ENCODE peak calls at places on chromosomes 11 and 22, in eight cellular contexts. V is CD8-positive, alpha-beta T cell; B is lower leg skin; C is adrenal gland; L is GM12878; Y is OCI-LY7; W is fibroblast of villous mesenchyme; F is CD8-positive, alpha-beta memory T cell. D is an unnamed sample.

GRCh38 chr11:17406818-17407149 is 18.3 kb upstream of the KCNJ11 start:
- DNase-seq in L (no peak), W (no peak), F (no peak), C (no peak), B (no peak), Y (no peak), V (no peak), D (no peak)

GRCh38 chr11:73257342-73258103 is 14.6 kb upstream of the P2RY6 start:
- DNase-seq in W (peak), B (peak), C (peak), F (no peak), L (no peak), Y (no peak), V (no peak), D (no peak)

GRCh38 chr22:34414467-34415440 is 494.5 kb upstream of the LARGE1 start:
- DNase-seq in F (no peak), B (no peak), C (peak), W (peak), V (no peak), L (peak), Y (peak), D (peak)

GRCh38 chr11:118612378-118612777 is 5.0 kb downstream of the PHLDB1 start:
- DNase-seq in V (no peak), F (no peak), L (no peak), W (peak), B (peak), C (no peak), Y (no peak), D (no peak)

GRCh38 chr11:122979815-122980656 is 1.6 kb downstream of the BSX start:
- DNase-seq in V (no peak), B (no peak), F (no peak), Y (no peak), L (no peak), C (no peak), W (no peak), D (no peak)

GRCh38 chr22:31662668-31663037 is 638 bp upstream of the PISD start:
- DNase-seq in F (no peak), W (no peak), B (no peak), Y (no peak), L (no peak), C (no peak), V (no peak), D (no peak)

GRCh38 chr22:41636467-41636866 is 15.4 kb downstream of the XRCC6 start:
- DNase-seq in V (no peak), C (peak), L (no peak), B (no peak), Y (no peak), F (no peak), W (no peak), D (no peak)

GRCh38 chr11:72015511-72016061 is 16.9 kb downstream of the IL18BP start:
- DNase-seq in F (no peak), B (peak), Y (peak), C (no peak), V (no peak), W (peak), L (no peak), D (no peak)

GRCh38 chr11:47216141-47216798 is 1.5 kb downstream of the DDB2 start:
- DNase-seq in B (peak), L (peak), F (peak), C (peak), Y (peak), W (peak), V (peak), D (no peak)

GRCh38 chr22:22072169-22072836 is 89.7 kb upstream of the TOP3B start:
- DNase-seq in B (no peak), V (no peak), W (no peak), Y (no peak), F (no peak), C (no peak), L (no peak), D (no peak)

GRCh38 chr22:25668437-25668836 is 73.6 kb upstream of the MYO18B start:
- DNase-seq in W (peak), Y (no peak), F (no peak), B (no peak), V (no peak), L (no peak), C (peak), D (no peak)

GRCh38 chr11:39772525-39773137 is 1686.8 kb downstream of the LRRC4C start:
- DNase-seq in W (no peak), L (no peak), B (no peak), Y (no peak), F (no peak), V (no peak), C (no peak), D (no peak)

GRCh38 chr22:20084547-20085413 is 4.7 kb downstream of the DGCR8 start:
- DNase-seq in W (no peak), Y (peak), C (peak), V (no peak), B (no peak), L (no peak), F (no peak), D (no peak)

DNA sequence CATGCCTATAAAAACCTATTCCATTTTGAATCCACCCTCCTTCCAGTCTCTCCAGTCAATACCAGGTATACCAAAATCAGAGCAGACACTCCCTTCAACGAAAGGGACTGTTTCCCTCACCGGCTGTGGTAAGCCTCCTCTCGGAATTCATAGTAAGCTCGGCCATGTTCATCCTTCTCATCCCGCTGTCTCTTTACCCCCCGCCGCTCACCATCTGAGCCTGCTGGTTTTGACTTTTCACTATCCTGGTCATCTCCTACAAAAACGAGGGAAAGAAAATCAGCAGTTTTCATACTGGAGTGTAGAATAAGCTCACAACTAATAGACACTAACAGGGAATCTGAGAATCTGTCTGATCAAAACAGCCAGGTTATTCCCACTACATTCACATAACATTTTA is 3.1 kb downstream of the HNRNPUL2 start:
- DNase-seq in F (no peak), B (peak), Y (no peak), V (no peak), W (no peak), C (no peak), L (no peak), D (no peak)
- H3K4me3 ChIP-seq in F (peak), B (no peak), Y (peak), V (no peak), W (peak), C (no peak), L (peak), D (no peak)

GRCh38 chr11:114134870-114135269 is 75.4 kb downstream of the ZBTB16 start:
- DNase-seq in Y (no peak), C (peak), L (no peak), W (peak), V (no peak), F (no peak), B (peak), D (no peak)

GRCh38 chr11:114137838-114138237 is 78.3 kb downstream of the ZBTB16 start:
- DNase-seq in F (no peak), L (no peak), Y (no peak), B (peak), W (no peak), V (no peak), C (no peak), D (no peak)

GRCh38 chr11:114133548-114134329 is 74.2 kb downstream of the ZBTB16 start:
- DNase-seq in V (no peak), B (peak), Y (no peak), W (no peak), L (no peak), F (no peak), C (no peak), D (no peak)

GRCh38 chr11:114137054-114137453 is 77.5 kb downstream of the ZBTB16 start:
- DNase-seq in V (no peak), F (no peak), W (peak), C (no peak), L (no peak), B (no peak), Y (no peak), D (no peak)

DNA sequence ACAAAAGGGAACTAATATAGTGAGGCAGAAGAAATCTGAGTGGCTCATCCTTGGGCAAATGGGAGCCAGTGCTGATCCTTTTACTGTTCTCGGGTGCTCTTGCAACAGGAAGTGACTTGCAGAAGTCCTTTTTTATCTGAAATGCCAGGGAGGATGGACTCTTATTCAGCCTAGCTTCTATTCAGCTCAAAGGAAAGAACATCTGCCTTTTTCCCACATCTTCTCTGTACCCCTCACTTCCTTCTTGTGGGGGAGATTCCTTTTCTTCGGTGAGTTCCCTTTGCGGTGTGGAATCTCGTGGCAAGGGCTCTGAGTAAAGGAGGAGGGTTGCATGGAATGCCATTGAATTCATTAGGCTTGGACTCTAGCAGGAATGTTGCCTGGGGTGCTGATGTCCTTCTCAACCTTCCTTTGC is 76.2 kb downstream of the ZBTB16 start:
- DNase-seq in Y (no peak), L (no peak), C (no peak), F (no peak), W (peak), B (no peak), V (no peak), D (no peak)
- H3K4me3 ChIP-seq in Y (no peak), L (no peak), C (no peak), F (no peak), W (no peak), B (no peak), V (no peak), D (no peak)

GRCh38 chr22:29314537-29315285 is 786 bp downstream of the RASL10A start:
- DNase-seq in V (no peak), F (no peak), Y (no peak), C (no peak), W (no peak), B (no peak), L (no peak), D (no peak)

GRCh38 chr22:29312218-29313125 is 3.0 kb downstream of the RASL10A start:
- DNase-seq in B (peak), Y (no peak), F (no peak), C (no peak), W (no peak), V (no peak), L (no peak), D (no peak)

GRCh38 chr22:29315286-29316195 is at the start of gene RASL10A:
- DNase-seq in L (no peak), C (no peak), W (no peak), V (no peak), F (no peak), Y (no peak), B (no peak), D (no peak)

GRCh38 chr22:29313126-29314071 is 2.1 kb downstream of the RASL10A start:
- DNase-seq in V (no peak), B (no peak), F (no peak), L (no peak), Y (no peak), C (peak), W (peak), D (no peak)

DNA sequence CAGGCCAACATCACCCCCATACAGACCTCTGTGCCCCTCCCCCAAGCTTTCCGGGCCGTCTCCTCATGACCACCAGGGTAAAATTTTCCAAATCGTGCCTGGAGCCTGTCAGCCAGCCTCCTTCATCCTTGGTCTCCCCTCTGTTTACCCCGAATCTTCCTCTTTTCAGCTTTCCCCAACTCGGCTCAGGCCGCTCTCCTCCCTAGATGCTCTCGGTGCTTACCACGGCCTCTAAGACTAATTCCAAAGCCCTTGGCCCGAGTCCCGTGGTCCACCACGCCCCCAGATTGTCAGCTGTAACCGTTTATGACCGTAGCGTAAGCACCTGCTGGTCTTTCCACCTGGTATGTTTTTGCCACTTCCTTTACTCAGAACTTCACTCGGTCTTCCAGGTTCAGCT is 1.4 kb downstream of the RASL10A start:
- DNase-seq in Y (no peak), F (no peak), L (no peak), C (no peak), B (no peak), V (no peak), W (no peak), D (peak)
- H3K4me3 ChIP-seq in Y (no peak), F (no peak), L (no peak), C (no peak), B (no peak), V (no peak), W (no peak), D (no peak)

DNA sequence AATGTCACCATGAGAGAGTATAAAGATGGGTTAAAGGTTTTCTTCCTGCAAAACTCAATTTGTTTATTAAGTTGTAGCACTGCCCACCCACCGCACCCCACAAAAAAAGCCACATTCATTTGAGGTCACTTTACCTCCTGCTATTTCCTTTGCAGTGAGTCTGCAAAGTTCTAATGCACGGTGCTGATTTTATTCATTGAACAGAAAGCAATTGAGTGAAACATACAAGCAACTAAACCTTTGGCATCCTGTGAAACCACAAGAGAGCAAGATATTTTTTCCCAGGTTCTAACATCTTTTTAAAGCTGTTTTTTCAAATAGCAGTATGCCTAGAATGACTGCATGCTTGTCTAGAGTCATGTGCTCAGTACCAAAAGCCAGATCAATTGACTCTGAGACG is 39.0 kb downstream of the RRAS2 start:
- DNase-seq in W (peak), Y (no peak), F (peak), B (no peak), C (no peak), V (peak), L (peak), D (peak)
- H3K4me3 ChIP-seq in W (no peak), Y (no peak), F (no peak), B (no peak), C (no peak), V (no peak), L (peak), D (no peak)

DNA sequence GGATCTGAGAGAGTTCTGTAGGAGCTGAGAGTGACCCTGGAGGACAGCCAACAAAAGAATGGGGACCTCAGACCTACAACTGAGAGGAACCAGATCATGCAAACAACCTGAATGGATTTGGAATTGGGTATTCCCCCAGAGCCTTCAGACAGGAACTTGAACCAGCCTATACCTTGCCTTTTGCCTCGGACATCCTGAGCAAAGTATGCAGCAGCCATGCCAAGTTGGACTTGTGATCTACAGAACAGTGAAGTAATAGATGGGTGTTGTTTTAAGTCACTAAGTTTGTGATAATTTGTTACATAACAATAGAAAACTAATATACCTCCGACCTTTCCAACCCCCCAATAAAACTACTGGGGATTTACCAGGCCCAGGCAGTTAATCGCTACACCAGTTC is 1.9 kb upstream of the RASSF10 start:
- DNase-seq in V (no peak), B (no peak), F (no peak), W (no peak), L (no peak), Y (no peak), C (no peak), D (no peak)
- H3K4me3 ChIP-seq in V (no peak), B (no peak), F (no peak), W (no peak), L (no peak), Y (no peak), C (no peak), D (no peak)

DNA sequence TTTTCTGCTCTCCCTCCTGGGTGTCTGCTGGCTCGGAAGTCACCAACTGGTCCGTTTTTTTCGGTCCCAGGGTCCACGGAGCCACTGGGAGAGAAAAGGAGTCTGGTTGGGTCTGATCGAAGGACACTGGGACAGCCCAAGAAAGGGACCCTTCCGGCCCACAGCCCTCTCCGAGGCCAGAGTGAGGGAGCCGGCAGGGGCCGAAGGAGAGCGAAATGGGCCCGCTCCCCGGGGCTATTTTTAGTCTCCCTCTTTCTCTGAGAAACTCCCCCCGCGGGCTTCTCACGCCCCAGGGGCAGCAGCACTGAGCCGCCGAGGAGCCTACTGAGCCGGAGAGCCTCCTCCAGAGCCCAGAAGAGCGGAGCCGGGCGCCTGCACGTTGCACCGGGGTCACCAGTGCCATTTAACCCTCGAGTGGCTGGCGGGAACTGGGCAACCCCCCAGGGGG is 1.9 kb downstream of the ESAM start:
- DNase-seq in L (no peak), W (peak), C (no peak), B (peak), Y (no peak), V (no peak), F (no peak), D (no peak)
- H3K4me3 ChIP-seq in L (peak), W (peak), C (no peak), B (no peak), Y (no peak), V (no peak), F (no peak), D (no peak)

GRCh38 chr11:92399702-92400101 is 175.1 kb downstream of the FAT3 start:
- DNase-seq in W (no peak), V (no peak), B (no peak), F (no peak), L (no peak), Y (no peak), C (no peak), D (peak)

GRCh38 chr11:92393218-92393617 is 168.6 kb downstream of the FAT3 start:
- DNase-seq in B (no peak), V (no peak), Y (no peak), F (no peak), W (no peak), C (no peak), L (no peak), D (no peak)

GRCh38 chr11:92397356-92397755 is 172.7 kb downstream of the FAT3 start:
- DNase-seq in B (no peak), F (no peak), W (no peak), L (no peak), Y (no peak), V (no peak), C (no peak), D (no peak)

GRCh38 chr11:92391866-92392265 is 167.2 kb downstream of the FAT3 start:
- DNase-seq in Y (no peak), L (no peak), V (no peak), B (no peak), C (no peak), W (no peak), F (no peak), D (no peak)

GRCh38 chr11:92396133-92396532 is 171.5 kb downstream of the FAT3 start:
- DNase-seq in C (no peak), V (no peak), F (no peak), Y (no peak), L (no peak), W (no peak), B (no peak), D (no peak)
- H3K4me3 ChIP-seq in C (no peak), V (no peak), F (no peak), Y (no peak), L (no peak), W (no peak), B (no peak), D (no peak)

DNA sequence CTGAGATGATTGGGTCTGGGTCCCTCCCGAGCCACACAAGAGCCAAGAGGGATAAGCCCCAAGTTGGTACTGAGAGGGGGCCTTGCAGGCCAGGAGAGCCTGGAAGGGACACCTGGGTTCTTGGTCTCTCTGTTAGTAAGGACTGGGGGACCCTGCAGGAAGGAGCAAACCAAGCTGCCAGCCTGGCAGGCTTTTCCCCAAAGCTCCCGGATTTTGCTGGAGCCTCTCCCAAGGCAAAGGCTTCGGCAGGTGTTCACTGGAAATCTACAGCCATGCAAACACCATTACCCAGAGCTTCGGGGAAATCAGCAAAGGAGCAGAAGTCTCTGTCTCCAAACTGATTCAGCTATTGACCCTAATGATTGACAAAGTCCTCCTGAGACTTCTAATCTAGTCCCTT is 527.9 kb downstream of the BUD13 start:
- DNase-seq in F (no peak), Y (no peak), C (no peak), B (no peak), W (no peak), V (no peak), L (no peak), D (no peak)
- H3K4me3 ChIP-seq in F (no peak), Y (no peak), C (no peak), B (no peak), W (no peak), V (no peak), L (no peak), D (no peak)

DNA sequence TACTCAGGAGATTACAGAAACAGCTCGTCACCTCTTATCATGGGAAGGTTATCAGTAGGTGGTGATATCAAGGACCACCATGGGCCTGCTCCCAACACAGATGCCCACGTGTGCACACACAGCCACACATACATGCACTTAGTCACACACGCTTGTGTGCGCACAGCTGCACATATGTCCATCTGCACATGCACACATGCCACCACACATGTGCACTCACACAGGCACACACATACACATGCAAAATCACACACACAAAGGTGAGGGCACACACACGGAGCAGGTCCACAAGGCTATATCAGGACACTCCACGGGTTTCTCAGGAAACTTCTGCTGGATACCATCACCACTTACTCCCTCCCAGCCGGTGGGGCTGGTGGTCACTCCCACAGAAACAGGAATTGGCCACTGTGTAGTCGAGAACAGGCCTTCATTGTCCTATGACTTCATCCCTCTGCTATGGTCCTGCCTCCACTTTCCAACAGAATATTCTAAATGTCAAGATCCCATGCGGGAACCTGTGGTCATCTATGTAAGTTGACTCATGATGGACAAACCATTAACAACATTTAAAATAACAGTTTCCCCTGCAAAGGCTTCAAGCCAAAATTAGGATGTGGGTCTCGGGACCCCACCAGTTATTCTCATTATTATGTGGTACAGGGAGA is 2.2 kb downstream of the C11orf24 start:
- DNase-seq in W (peak), B (peak), L (no peak), F (no peak), V (no peak), C (no peak), Y (no peak), D (no peak)
- H3K4me3 ChIP-seq in W (no peak), B (no peak), L (peak), F (no peak), V (no peak), C (no peak), Y (peak), D (no peak)

GRCh38 chr22:27799334-27800249 is 2.0 kb downstream of the MN1 start:
- DNase-seq in L (no peak), Y (no peak), V (no peak), C (no peak), B (no peak), F (no peak), W (peak), D (no peak)
- H3K4me3 ChIP-seq in L (no peak), Y (no peak), V (no peak), C (no peak), B (no peak), F (no peak), W (no peak), D (no peak)

D was measured in Jurkat, Clone E6-1.